ENCODE peak calls at places on chromosomes 2 and 18, in nine cellular contexts. U is left lung; Y is CD8-positive, alpha-beta T cell; I is colonic mucosa; P is heart left ventricle; B is sigmoid colon; O is right atrium auricular region; H is endodermal cell; J is heart right ventricle. M is an unnamed sample. For H3K27me3, the result is how much of the 10 kb centered on the place peaks cover.

GRCh38 chr2:158239271-158239670 is 137.6 kb downstream of the UPP2 start:
- DNase-seq in O (no peak), P (no peak), U (no peak), B (no peak), J (no peak), Y (no peak), I (no peak), H (no peak), M (no peak)

GRCh38 chr2:171893824-171894611 is at the start of gene SLC25A12:
- DNase-seq in H (peak), I (peak), Y (peak), P (peak), J (peak), B (peak), O (peak), U (peak), M (peak)

GRCh38 chr18:49359732-49360444 is 100.6 kb downstream of the DYM start:
- DNase-seq in O (no peak), B (no peak), J (no peak), H (no peak), P (no peak), U (no peak), Y (no peak), I (no peak), M (no peak)

GRCh38 chr18:46104128-46104911 is at the start of gene HAUS1:
- DNase-seq in P (peak), J (peak), B (peak), U (peak), I (peak), O (peak), Y (peak), H (peak), M (peak)

GRCh38 chr2:16561676-16562075 is 104.0 kb downstream of the CYRIA start:
- DNase-seq in H (no peak), O (no peak), Y (no peak), P (no peak), J (no peak), I (no peak), U (no peak), B (no peak), M (no peak)

GRCh38 chr18:23330423-23330822 is 122.7 kb upstream of the RIOK3 start:
- DNase-seq in B (no peak), Y (no peak), I (no peak), P (no peak), U (no peak), H (no peak), O (no peak), J (no peak), M (no peak)

GRCh38 chr2:60633615-60634014 is 80.2 kb upstream of the BCL11A start:
- DNase-seq in B (no peak), Y (no peak), H (peak), P (no peak), U (no peak), J (no peak), O (no peak), I (no peak), M (no peak)

GRCh38 chr2:196591621-196592022 is 47.9 kb upstream of the CCDC150 start:
- DNase-seq in Y (no peak), O (no peak), P (no peak), H (no peak), U (no peak), B (no peak), J (no peak), I (no peak), M (no peak)

GRCh38 chr2:68834737-68835136 is 36.5 kb downstream of the BMP10 start:
- DNase-seq in Y (no peak), O (no peak), U (no peak), I (no peak), P (no peak), B (no peak), J (no peak), H (no peak), M (no peak)

GRCh38 chr2:5250482-5250881 is 441.7 kb upstream of the SOX11 start:
- DNase-seq in I (no peak), U (no peak), B (no peak), J (no peak), P (no peak), O (no peak), H (peak), Y (no peak), M (no peak)

GRCh38 chr2:208389940-208390339 is 16.7 kb upstream of the PTH2R start:
- DNase-seq in P (no peak), H (no peak), I (no peak), J (no peak), Y (no peak), B (no peak), O (no peak), U (no peak), M (no peak)

GRCh38 chr2:9416267-9416961 is 6.9 kb downstream of the ITGB1BP1 start:
- DNase-seq in O (no peak), P (no peak), I (no peak), Y (no peak), U (no peak), B (no peak), J (no peak), H (no peak), M (no peak)

GRCh38 chr2:23637011-23637778 is 252.2 kb downstream of the KLHL29 start:
- DNase-seq in J (no peak), H (peak), B (no peak), O (no peak), Y (no peak), U (peak), P (peak), I (no peak), M (no peak)

GRCh38 chr2:237256845-237257244 is 157.1 kb downstream of the COL6A3 start:
- DNase-seq in J (no peak), B (peak), U (no peak), Y (no peak), P (peak), I (no peak), O (peak), H (no peak), M (peak)

GRCh38 chr18:13613099-13613498 is 113.3 kb downstream of the FAM210A start:
- DNase-seq in J (no peak), P (no peak), U (no peak), H (no peak), I (no peak), B (no peak), Y (no peak), O (no peak), M (no peak)

GRCh38 chr18:26185267-26185666 is 41.0 kb upstream of the TAF4B start:
- DNase-seq in U (no peak), I (no peak), O (no peak), P (no peak), Y (no peak), B (no peak), H (no peak), J (no peak), M (no peak)

GRCh38 chr18:8423051-8423558 is 186.1 kb upstream of the RAB12 start:
- DNase-seq in I (no peak), O (no peak), H (no peak), B (no peak), U (no peak), P (no peak), Y (no peak), J (no peak), M (no peak)

GRCh38 chr18:24763765-24764548 is 303.5 kb downstream of the HRH4 start:
- DNase-seq in U (no peak), H (no peak), P (peak), Y (no peak), O (no peak), J (peak), B (peak), I (no peak), M (peak)

GRCh38 chr18:48024009-48024512 is 93.6 kb upstream of the SMAD2 start:
- DNase-seq in U (no peak), H (no peak), P (no peak), I (no peak), B (peak), J (no peak), Y (no peak), O (no peak), M (no peak)

GRCh38 chr2:219437690-219438089 is 3.0 kb downstream of the SPEG start:
- DNase-seq in Y (no peak), B (peak), O (no peak), I (no peak), J (no peak), U (no peak), P (peak), H (peak), M (no peak)
- H3K4me3 ChIP-seq in Y (no peak), B (no peak), O (no peak), I (no peak), J (no peak), U (no peak), P (no peak), H (no peak), M (no peak)

GRCh38 chr2:190582761-190583506 is 48.4 kb upstream of the NEMP2 start:
- DNase-seq in B (no peak), U (no peak), J (no peak), O (no peak), I (no peak), P (no peak), H (no peak), Y (no peak), M (no peak)

GRCh38 chr2:190579058-190579410 is 44.5 kb upstream of the NEMP2 start:
- DNase-seq in Y (no peak), I (no peak), O (no peak), B (no peak), U (no peak), J (no peak), P (no peak), H (no peak), M (no peak)

GRCh38 chr2:190578158-190579057 is 43.9 kb upstream of the NEMP2 start:
- DNase-seq in I (peak), H (no peak), B (no peak), O (no peak), U (no peak), P (peak), Y (peak), J (no peak), M (no peak)

GRCh38 chr2:190581997-190582396 is 47.5 kb upstream of the NEMP2 start:
- DNase-seq in B (no peak), H (no peak), I (no peak), O (no peak), J (no peak), Y (no peak), U (no peak), P (no peak), M (no peak)

DNA sequence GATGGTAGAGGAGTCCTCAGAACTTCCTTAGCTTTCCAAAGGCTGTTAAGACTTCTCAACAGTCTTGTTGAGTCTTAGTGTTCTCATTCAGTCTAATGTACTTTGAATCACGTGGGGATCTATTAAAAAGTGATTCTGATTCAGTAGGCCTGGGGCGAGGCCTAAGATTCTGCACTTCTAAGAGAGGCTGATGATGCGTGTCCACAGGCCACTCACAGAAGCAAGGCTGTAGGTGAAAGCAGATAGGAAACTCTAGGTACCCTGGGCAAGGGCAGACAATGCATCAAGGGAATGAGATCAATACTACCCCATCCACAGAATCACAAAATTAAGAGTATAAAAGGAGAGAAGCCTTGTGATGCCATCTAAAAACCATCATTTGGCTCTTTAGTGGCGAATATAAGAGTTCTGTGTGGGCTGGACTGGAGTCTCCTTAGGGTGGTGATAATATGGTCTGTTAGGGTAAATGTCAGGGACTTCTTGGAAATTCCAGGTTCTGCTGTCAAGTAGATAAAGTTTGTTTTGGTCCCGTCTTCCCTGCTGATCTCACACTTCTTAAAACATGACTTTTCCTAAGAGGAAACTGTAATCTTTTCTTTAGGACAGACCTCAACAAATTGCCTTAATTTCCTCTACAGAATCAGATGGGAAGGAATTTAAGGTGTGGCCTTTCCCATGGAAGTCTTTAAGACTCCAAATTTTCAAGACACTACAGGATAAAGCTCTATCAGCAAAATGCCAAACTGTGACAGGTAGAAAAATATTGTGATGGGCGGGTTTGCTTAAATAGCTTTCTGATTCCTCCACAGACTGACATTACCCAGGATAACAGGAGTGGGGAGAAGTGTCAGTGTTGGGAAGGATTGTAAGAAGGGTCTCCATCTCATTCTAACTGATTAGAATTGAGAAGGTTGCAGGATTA is 45.7 kb upstream of the NEMP2 start:
- DNase-seq in J (no peak), O (no peak), U (no peak), B (no peak), I (no peak), Y (no peak), H (no peak), P (no peak), M (no peak)
- H3K27me3 ChIP-seq in J (under half), O (under half), U (under half), B (under half), I (under half), Y (under half), H (under half), P (under half), M (under half)

GRCh38 chr2:146203232-146203631 is 1641.6 kb upstream of the ACVR2A start:
- DNase-seq in H (no peak), Y (no peak), U (no peak), B (no peak), J (no peak), O (no peak), I (no peak), P (no peak), M (no peak)

GRCh38 chr2:146212602-146213001 is 1632.2 kb upstream of the ACVR2A start:
- DNase-seq in P (no peak), B (no peak), U (no peak), I (no peak), H (no peak), J (no peak), O (no peak), Y (no peak), M (no peak)

GRCh38 chr2:146209842-146210275 is 1635.0 kb upstream of the ACVR2A start:
- DNase-seq in U (no peak), Y (no peak), B (no peak), I (no peak), P (no peak), J (no peak), O (no peak), H (no peak), M (no peak)

DNA sequence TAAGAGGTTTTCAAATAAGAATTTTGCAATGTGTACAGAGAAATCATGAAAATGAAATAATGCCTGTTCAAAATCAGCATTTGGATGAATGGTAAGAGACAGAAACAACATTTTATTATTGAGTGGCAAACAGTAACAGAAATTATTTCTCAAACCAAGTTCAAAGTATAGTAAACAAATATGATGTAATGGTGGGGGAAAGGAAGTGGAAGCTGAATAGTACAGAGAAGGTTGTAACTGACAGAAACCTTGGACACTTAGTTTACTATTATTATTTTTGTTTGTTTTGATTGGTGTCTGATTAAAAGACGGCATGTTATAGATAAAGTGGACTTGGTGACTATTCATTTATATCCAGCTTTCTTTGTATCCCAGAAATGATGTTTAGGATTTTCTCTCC is 1637.4 kb upstream of the ACVR2A start:
- DNase-seq in P (no peak), B (no peak), H (no peak), O (no peak), I (no peak), Y (no peak), U (no peak), J (no peak), M (no peak)
- TF ChIP-seq CTCF in P (no peak), B (no peak), H (no peak), O (no peak), I (no peak), Y (no peak), U (no peak), J (no peak), M (no peak)

GRCh38 chr2:98729652-98730051 is 1.3 kb downstream of the MGAT4A start:
- DNase-seq in B (no peak), P (no peak), U (no peak), I (no peak), Y (no peak), J (no peak), O (no peak), H (no peak), M (no peak)
- H3K4me3 ChIP-seq in B (peak), P (peak), U (peak), I (peak), Y (peak), J (no peak), O (peak), H (peak), M (peak)

GRCh38 chr2:240644859-240645301 is 19.6 kb downstream of the GPR35 start:
- DNase-seq in B (no peak), H (peak), Y (peak), U (peak), O (peak), I (no peak), J (no peak), P (no peak), M (no peak)
- H3K27me3 ChIP-seq in B (under half), H (under half), Y (under half), U (under half), O (under half), I (under half), J (under half), P (under half), M (under half)

GRCh38 chr2:84905181-84906107 is at the start of gene TMSB10:
- DNase-seq in O (peak), J (peak), H (peak), U (peak), B (peak), I (peak), Y (peak), P (peak), M (peak)
- TF ChIP-seq CTCF in O (no peak), J (no peak), H (no peak), U (no peak), B (no peak), I (no peak), Y (no peak), P (peak), M (no peak)

GRCh38 chr2:27713201-27713600 is 49.5 kb downstream of the SLC4A1AP start:
- DNase-seq in H (no peak), O (peak), Y (no peak), U (no peak), J (no peak), I (no peak), P (no peak), B (no peak), M (no peak)

GRCh38 chr2:27715318-27716165 is 51.9 kb downstream of the SLC4A1AP start:
- DNase-seq in J (peak), P (peak), Y (peak), O (peak), I (no peak), U (peak), B (no peak), H (peak), M (peak)

GRCh38 chr2:27716301-27717069 is 52.8 kb downstream of the SLC4A1AP start:
- DNase-seq in H (peak), P (no peak), O (peak), J (no peak), Y (no peak), B (no peak), U (no peak), I (no peak), M (no peak)

GRCh38 chr2:27714053-27714452 is 50.4 kb downstream of the SLC4A1AP start:
- DNase-seq in B (no peak), H (no peak), I (no peak), P (no peak), J (no peak), Y (no peak), O (no peak), U (no peak), M (no peak)

GRCh38 chr2:27714851-27715291 is 51.2 kb downstream of the SLC4A1AP start:
- DNase-seq in H (peak), J (no peak), P (no peak), B (no peak), U (no peak), Y (no peak), I (no peak), O (peak), M (no peak)
- H3K4me3 ChIP-seq in H (peak), J (peak), P (peak), B (peak), U (peak), Y (no peak), I (peak), O (peak), M (peak)

DNA sequence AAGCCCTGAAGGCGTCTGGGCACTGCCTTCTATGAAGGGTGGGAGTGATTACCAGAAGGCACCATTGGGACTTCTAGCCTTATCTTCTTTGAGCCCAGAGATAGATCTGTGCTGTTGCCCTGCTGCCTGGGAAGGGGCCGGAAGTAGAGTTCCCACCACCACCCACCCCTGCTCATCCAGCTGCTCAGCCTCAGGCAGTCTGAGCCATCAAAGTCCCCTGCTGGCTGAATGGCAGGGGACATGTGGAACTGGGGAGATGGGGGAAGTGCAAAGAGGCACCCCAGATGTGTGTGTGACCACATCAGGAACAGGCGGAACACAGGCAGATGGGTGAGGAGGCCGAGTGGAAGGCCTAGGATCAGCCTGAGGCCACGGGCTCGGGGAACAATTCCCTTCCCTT is 3.3 kb upstream of the WNT10A start:
- DNase-seq in I (no peak), H (peak), B (no peak), Y (no peak), J (no peak), P (no peak), O (no peak), U (no peak), M (no peak)
- H3K27me3 ChIP-seq in I (half or more), H (half or more), B (half or more), Y (under half), J (under half), P (under half), O (under half), U (half or more), M (half or more)

GRCh38 chr2:109480486-109481195 is 133.1 kb downstream of the SEPTIN10 start:
- DNase-seq in J (no peak), H (no peak), I (no peak), U (no peak), Y (no peak), P (peak), B (no peak), O (no peak), M (no peak)
- TF ChIP-seq CTCF in J (no peak), H (no peak), I (no peak), U (no peak), Y (no peak), P (no peak), B (no peak), O (no peak), M (no peak)